ENCODE peak calls at places on chromosomes 1 and 21, in eight cellular contexts. C is neural progenitor cell; S is OCI-LY7; M is stimulated activated CD4-positive, alpha-beta T cell treated with anti-CD3 and anti-CD28 coated beads, Interleukin-4, amount 100 ng/mL, for 24 hours; A is T-cell; W is keratinocyte; H is activated CD8-positive, alpha-beta memory T cell treated with anti-CD3 and anti-CD28 coated beads for 48 hours; X is effector CD4-positive, alpha-beta T cell. B is an unnamed sample.
A peak's percentile ranks its signal among the peaks of the same experiment; 100 is the strongest.

GRCh38 chr1:2944705-2945104 is 76.6 kb upstream of the ACTRT2 start:
- DNase-seq in C (no peak), S (no peak), M (no peak), A (no peak), W (no peak), H (no peak), X (no peak), B (no peak)

GRCh38 chr21:29558331-29558730 is 259.6 kb downstream of the BACH1 start:
- DNase-seq in C (no peak), S (no peak), M (no peak), A (no peak), W (no peak), H (no peak), X (no peak), B (no peak)

GRCh38 chr21:44617071-44617501 is 5.2 kb downstream of the KRTAP10-8 start:
- DNase-seq in C (no peak), S (no peak), M (no peak), A (no peak), W (no peak), H (no peak), X (no peak), B (no peak)

GRCh38 chr1:23449918-23450317 is 25.4 kb upstream of the TCEA3 start:
- DNase-seq in C (no peak), S (no peak), M (no peak), A (no peak), W (no peak), H (no peak), X (no peak), B (no peak)

GRCh38 chr1:230277201-230277771 is 148.8 kb downstream of the PGBD5 start:
- DNase-seq in C (peak; percentile 94), S (peak; percentile 73), M (no peak), A (no peak), W (no peak), H (no peak), X (no peak), B (peak; percentile 51)

GRCh38 chr21:44712203-44713028 is 1.0 kb upstream of the TSPEAR start:
- DNase-seq in C (no peak), S (no peak), M (no peak), A (no peak), W (no peak), H (no peak), X (no peak), B (no peak)

GRCh38 chr1:209086486-209087192 is 496.9 kb upstream of the CAMK1G start:
- DNase-seq in C (no peak), S (no peak), M (no peak), A (no peak), W (no peak), H (no peak), X (no peak), B (no peak)

GRCh38 chr1:54401799-54402198 is 4.4 kb downstream of the SSBP3 start:
- DNase-seq in C (no peak), S (no peak), M (no peak), A (no peak), W (no peak), H (no peak), X (no peak), B (no peak)

GRCh38 chr1:157356611-157357010 is 195.7 kb downstream of the FCRL5 start:
- DNase-seq in C (no peak), S (no peak), M (no peak), A (no peak), W (no peak), H (no peak), X (no peak), B (no peak)

GRCh38 chr1:147177611-147178370 is 5.5 kb upstream of the PRKAB2 start:
- DNase-seq in C (no peak), S (no peak), M (no peak), A (no peak), W (no peak), H (no peak), X (no peak), B (no peak)

GRCh38 chr1:154794608-154795007 is 75.5 kb downstream of the KCNN3 start:
- DNase-seq in C (no peak), S (no peak), M (no peak), A (no peak), W (no peak), H (no peak), X (no peak), B (no peak)

GRCh38 chr1:24963099-24963872 is 33.2 kb upstream of the RUNX3 start:
- DNase-seq in C (no peak), S (peak; percentile 74), M (no peak), A (no peak), W (no peak), H (no peak), X (peak; percentile 41), B (peak; percentile 74)

GRCh38 chr1:118158918-118159317 is 26.1 kb downstream of the SPAG17 start:
- DNase-seq in C (no peak), S (no peak), M (no peak), A (no peak), W (peak; percentile 28), H (no peak), X (no peak), B (no peak)

GRCh38 chr1:161738627-161739287 is 10.8 kb upstream of the DUSP12 start:
- DNase-seq in C (peak; percentile 74), S (peak; percentile 89), M (peak; percentile 43), A (peak; percentile 27), W (no peak), H (no peak), X (peak; percentile 15), B (peak; percentile 84)

GRCh38 chr1:245860681-245861552 is 646.2 kb downstream of the SMYD3 start:
- DNase-seq in C (no peak), S (no peak), M (no peak), A (no peak), W (no peak), H (no peak), X (no peak), B (no peak)

GRCh38 chr1:29679316-29679715 is 443.0 kb downstream of the PTPRU start:
- DNase-seq in C (no peak), S (no peak), M (no peak), A (no peak), W (no peak), H (no peak), X (no peak), B (no peak)

GRCh38 chr1:115641762-115642167 is at the start of gene VANGL1:
- DNase-seq in C (peak; percentile 76), S (no peak), M (peak; percentile 17), A (no peak), W (no peak), H (no peak), X (no peak), B (peak; percentile 76)

GRCh38 chr1:214567481-214567980 is 16.1 kb upstream of the PTPN14 start:
- DNase-seq in C (no peak), S (no peak), M (no peak), A (no peak), W (no peak), H (no peak), X (no peak), B (no peak)

GRCh38 chr1:87759420-87759819 is 430.7 kb downstream of the LMO4 start:
- DNase-seq in C (no peak), S (no peak), M (no peak), A (no peak), W (no peak), H (no peak), X (no peak), B (no peak)

GRCh38 chr1:29896300-29896699 is 660.0 kb downstream of the PTPRU start:
- DNase-seq in C (no peak), S (no peak), M (no peak), A (no peak), W (no peak), H (no peak), X (no peak), B (no peak)

GRCh38 chr1:26784023-26784871 is 3.5 kb upstream of the PIGV start:
- DNase-seq in C (peak; percentile 26), S (no peak), M (no peak), A (no peak), W (no peak), H (no peak), X (no peak), B (no peak)

GRCh38 chr1:67610450-67610849 is 74.6 kb upstream of the GADD45A start:
- DNase-seq in C (no peak), S (no peak), M (no peak), A (no peak), W (no peak), H (no peak), X (no peak), B (no peak)